ENCODE peak calls at places on chromosomes 12 and 14, in seven cellular contexts. One of them, this sample, is unnamed.

GRCh38 chr12:88896958-88897357 is 316.7 kb upstream of the KITLG start:
- DNase-seq in mucosa of descending colon: no peak
- DNase-seq in D341Med: no peak
- DNase-seq in GM04504: no peak
- DNase-seq in OCI-LY7: no peak
- DNase-seq in GM20000: no peak
- DNase-seq in GM18507: no peak
- DNase-seq in this sample: no peak

GRCh38 chr12:64946132-64946829 is 121.8 kb downstream of the TBC1D30 start:
- DNase-seq in mucosa of descending colon: no peak
- DNase-seq in D341Med: no peak
- DNase-seq in GM04504: no peak
- DNase-seq in OCI-LY7: no peak
- DNase-seq in GM20000: no peak
- DNase-seq in GM18507: no peak
- DNase-seq in this sample: no peak

GRCh38 chr14:100012478-100012925 is 52.7 kb upstream of the EVL start:
- DNase-seq in mucosa of descending colon: no peak
- DNase-seq in D341Med: no peak
- DNase-seq in GM04504: no peak
- DNase-seq in OCI-LY7: no peak
- DNase-seq in GM20000: no peak
- DNase-seq in GM18507: no peak
- DNase-seq in this sample: no peak

GRCh38 chr12:53701518-53702264 is 25.6 kb downstream of the CALCOCO1 start:
- DNase-seq in mucosa of descending colon: peak; percentile 61
- DNase-seq in D341Med: peak; percentile 84
- DNase-seq in GM04504: peak; percentile 44
- DNase-seq in OCI-LY7: peak; percentile 71
- DNase-seq in GM20000: peak; percentile 80
- DNase-seq in GM18507: peak; percentile 59
- DNase-seq in this sample: peak; percentile 26

GRCh38 chr12:116885496-116885895 is 4.3 kb upstream of the HRK start:
- DNase-seq in mucosa of descending colon: no peak
- DNase-seq in D341Med: no peak
- DNase-seq in GM04504: no peak
- DNase-seq in OCI-LY7: peak; percentile 50
- DNase-seq in GM20000: no peak
- DNase-seq in GM18507: no peak
- DNase-seq in this sample: no peak

GRCh38 chr14:98926802-98927201 is 345.2 kb downstream of the BCL11B start:
- DNase-seq in mucosa of descending colon: no peak
- DNase-seq in D341Med: no peak
- DNase-seq in GM04504: no peak
- DNase-seq in OCI-LY7: no peak
- DNase-seq in GM20000: no peak
- DNase-seq in GM18507: no peak
- DNase-seq in this sample: no peak

GRCh38 chr12:49188916-49189367 is at the start of gene TUBA1A:
- DNase-seq in mucosa of descending colon: peak; percentile 95
- DNase-seq in D341Med: peak; percentile 94
- DNase-seq in GM04504: peak; percentile 98
- DNase-seq in OCI-LY7: peak; percentile 99
- DNase-seq in GM20000: peak; percentile 93
- DNase-seq in GM18507: peak; percentile 65
- DNase-seq in this sample: peak; percentile 99

GRCh38 chr14:54106802-54107377 is 150.3 kb upstream of the BMP4 start:
- DNase-seq in mucosa of descending colon: no peak
- DNase-seq in D341Med: no peak
- DNase-seq in GM04504: no peak
- DNase-seq in OCI-LY7: no peak
- DNase-seq in GM20000: no peak
- DNase-seq in GM18507: no peak
- DNase-seq in this sample: no peak

GRCh38 chr12:64893961-64894360 is 69.5 kb downstream of the TBC1D30 start:
- DNase-seq in mucosa of descending colon: no peak
- DNase-seq in D341Med: no peak
- DNase-seq in GM04504: peak; percentile 39
- DNase-seq in OCI-LY7: no peak
- DNase-seq in GM20000: no peak
- DNase-seq in GM18507: no peak
- DNase-seq in this sample: no peak

GRCh38 chr12:26340649-26341048 is 145.3 kb downstream of the SSPN start:
- DNase-seq in mucosa of descending colon: no peak
- DNase-seq in D341Med: no peak
- DNase-seq in GM04504: no peak
- DNase-seq in OCI-LY7: peak; percentile 2
- DNase-seq in GM20000: no peak
- DNase-seq in GM18507: no peak
- DNase-seq in this sample: no peak

GRCh38 chr12:114407034-114407420 is 1.1 kb upstream of the TBX5 start:
- DNase-seq in mucosa of descending colon: no peak
- DNase-seq in D341Med: no peak
- DNase-seq in GM04504: no peak
- DNase-seq in OCI-LY7: no peak
- DNase-seq in GM20000: peak; percentile 23
- DNase-seq in GM18507: no peak
- DNase-seq in this sample: no peak

GRCh38 chr12:65209655-65210043 is 40.3 kb downstream of the LEMD3 start:
- DNase-seq in mucosa of descending colon: no peak
- DNase-seq in D341Med: no peak
- DNase-seq in GM04504: no peak
- DNase-seq in OCI-LY7: peak; percentile 66
- DNase-seq in GM20000: peak; percentile 12
- DNase-seq in GM18507: no peak
- DNase-seq in this sample: no peak

GRCh38 chr12:62260733-62261683 is 804 bp downstream of the USP15 start:
- DNase-seq in mucosa of descending colon: no peak
- DNase-seq in D341Med: peak; percentile 51
- DNase-seq in GM04504: no peak
- DNase-seq in OCI-LY7: peak; percentile 88
- DNase-seq in GM20000: peak; percentile 26
- DNase-seq in GM18507: peak; percentile 20
- DNase-seq in this sample: peak; percentile 56

GRCh38 chr12:108214486-108214885 is 85.4 kb downstream of the WSCD2 start:
- DNase-seq in mucosa of descending colon: no peak
- DNase-seq in D341Med: no peak
- DNase-seq in GM04504: no peak
- DNase-seq in OCI-LY7: peak; percentile 19
- DNase-seq in GM20000: peak; percentile 55
- DNase-seq in GM18507: no peak
- DNase-seq in this sample: no peak

GRCh38 chr14:76329951-76330350 is 46.0 kb upstream of the ESRRB start:
- DNase-seq in mucosa of descending colon: no peak
- DNase-seq in D341Med: no peak
- DNase-seq in GM04504: no peak
- DNase-seq in OCI-LY7: no peak
- DNase-seq in GM20000: no peak
- DNase-seq in GM18507: no peak
- DNase-seq in this sample: no peak

GRCh38 chr12:56931474-56931978 is 2.7 kb downstream of the SDR9C7 start:
- DNase-seq in mucosa of descending colon: no peak
- DNase-seq in D341Med: no peak
- DNase-seq in GM04504: peak; percentile 29
- DNase-seq in OCI-LY7: peak; percentile 74
- DNase-seq in GM20000: no peak
- DNase-seq in GM18507: no peak
- DNase-seq in this sample: peak; percentile 3

GRCh38 chr14:100030441-100031153 is 34.6 kb upstream of the EVL start:
- DNase-seq in mucosa of descending colon: no peak
- DNase-seq in D341Med: no peak
- DNase-seq in GM04504: peak; percentile 87
- DNase-seq in OCI-LY7: no peak
- DNase-seq in GM20000: no peak
- DNase-seq in GM18507: no peak
- DNase-seq in this sample: peak; percentile 26

GRCh38 chr12:95687937-95688336 is 102.6 kb downstream of the NTN4 start:
- DNase-seq in mucosa of descending colon: no peak
- DNase-seq in D341Med: no peak
- DNase-seq in GM04504: no peak
- DNase-seq in OCI-LY7: no peak
- DNase-seq in GM20000: no peak
- DNase-seq in GM18507: no peak
- DNase-seq in this sample: no peak

GRCh38 chr14:33848706-33849454 is 102.0 kb downstream of the EGLN3 start:
- DNase-seq in mucosa of descending colon: peak; percentile 60
- DNase-seq in D341Med: peak; percentile 90
- DNase-seq in GM04504: peak; percentile 20
- DNase-seq in OCI-LY7: peak; percentile 7
- DNase-seq in GM20000: peak; percentile 24
- DNase-seq in GM18507: no peak
- DNase-seq in this sample: peak; percentile 68

GRCh38 chr14:37270629-37271028 is 72.9 kb downstream of the MIPOL1 start:
- DNase-seq in mucosa of descending colon: no peak
- DNase-seq in D341Med: no peak
- DNase-seq in GM04504: no peak
- DNase-seq in OCI-LY7: no peak
- DNase-seq in GM20000: no peak
- DNase-seq in GM18507: no peak
- DNase-seq in this sample: no peak